ENCODE peak calls at places on chromosomes 4 and X, in ten cellular contexts. D is psoas muscle; G is NAMALWA; Z is stimulated activated CD4-positive, alpha-beta T cell treated with anti-CD3 and anti-CD28 coated beads, Interleukin-4, amount 100 ng/mL, for 4 hours; K is SJSA1; P is stromal cell of bone marrow; H is kidney glomerular epithelial cell; W is lower leg skin; Q is cortex of kidney; N is NCI-H748 treated with DMSO at 0.1 percent for 48 hours. R is an unnamed sample.

GRCh38 chrX:124239324-124239723 is 93.1 kb upstream of the TEX13D start:
- DNase-seq in D (no peak), G (no peak), Z (peak), K (no peak), P (no peak), H (no peak), W (no peak), Q (no peak), N (no peak), R (no peak)

GRCh38 chr4:47145630-47146029 is 114.3 kb downstream of the GABRB1 start:
- DNase-seq in D (no peak), G (no peak), Z (no peak), K (no peak), P (peak), H (peak), W (no peak), Q (no peak), N (no peak), R (no peak)

GRCh38 chrX:93695981-93696380 is 22.0 kb downstream of the FAM133A start:
- DNase-seq in D (no peak), G (no peak), Z (no peak), K (no peak), P (no peak), H (no peak), W (no peak), Q (no peak), N (no peak), R (no peak)

GRCh38 chr4:161522031-161522430 is 641.8 kb downstream of the FSTL5 start:
- DNase-seq in D (no peak), G (no peak), Z (no peak), K (no peak), P (no peak), H (no peak), W (no peak), Q (no peak), N (peak), R (no peak)

GRCh38 chr4:181897935-181898334 is 345.3 kb upstream of the TENM3 start:
- DNase-seq in D (no peak), G (no peak), Z (no peak), K (no peak), P (peak), H (no peak), W (no peak), Q (no peak), N (no peak), R (no peak)

GRCh38 chr4:26613735-26614134 is 29.9 kb downstream of the TBC1D19 start:
- DNase-seq in D (no peak), G (no peak), Z (no peak), K (no peak), P (no peak), H (no peak), W (no peak), Q (no peak), N (no peak), R (no peak)

GRCh38 chrX:113634565-113634964 is 793.9 kb upstream of the AMOT start:
- DNase-seq in D (no peak), G (no peak), Z (no peak), K (no peak), P (no peak), H (no peak), W (no peak), Q (no peak), N (no peak), R (no peak)

GRCh38 chr4:73129319-73129718 is 59.8 kb upstream of the COX18 start:
- DNase-seq in D (no peak), G (no peak), Z (no peak), K (no peak), P (no peak), H (no peak), W (no peak), Q (no peak), N (no peak), R (no peak)

GRCh38 chr4:74408639-74409038 is 36.3 kb upstream of the AREG start:
- DNase-seq in D (no peak), G (no peak), Z (no peak), K (no peak), P (no peak), H (no peak), W (no peak), Q (no peak), N (no peak), R (no peak)

GRCh38 chr4:21692211-21692610 is 256.4 kb downstream of the KCNIP4 start:
- DNase-seq in D (no peak), G (no peak), Z (no peak), K (no peak), P (no peak), H (no peak), W (no peak), Q (no peak), N (no peak), R (no peak)

GRCh38 chr4:15778742-15779231 is 659 bp downstream of the CD38 start:
- DNase-seq in D (peak), G (peak), Z (peak), K (no peak), P (no peak), H (peak), W (no peak), Q (no peak), N (no peak), R (peak)

R was measured in upper lobe of left lung.